ENCODE peak calls at places on chromosome 9, in six cellular contexts. W is AG10803, X is PC-3, Z is PC-9, V is upper lobe of right lung, T is AG04450. F is an unnamed sample.

GRCh38 chr9:31519826-31520225 is 864.6 kb upstream of the ACO1 start:
- DNase-seq in W (no peak), X (no peak), Z (no peak), V (no peak), T (no peak), F (no peak)

GRCh38 chr9:126478216-126478981 is 135.3 kb upstream of the LMX1B start:
- DNase-seq in W (no peak), X (no peak), Z (no peak), V (no peak), T (no peak), F (no peak)

GRCh38 chr9:100315561-100315960 is 37.2 kb downstream of the TEX10 start:
- DNase-seq in W (no peak), X (no peak), Z (no peak), V (no peak), T (no peak), F (no peak)

GRCh38 chr9:109124089-109124488 is 4.3 kb upstream of the TMEM245 start:
- DNase-seq in W (no peak), X (no peak), Z (no peak), V (no peak), T (no peak), F (no peak)

GRCh38 chr9:12774861-12775367 is at the start of gene LURAP1L:
- DNase-seq in W (peak; percentile 80), X (peak; percentile 78), Z (peak; percentile 42), V (no peak), T (peak; percentile 50), F (no peak)

GRCh38 chr9:125659954-125660353 is 47.1 kb downstream of the MAPKAP1 start:
- DNase-seq in W (peak; percentile 76), X (peak; percentile 1), Z (no peak), V (no peak), T (no peak), F (no peak)

GRCh38 chr9:17625644-17626388 is 47.0 kb downstream of the SH3GL2 start:
- DNase-seq in W (no peak), X (peak; percentile 60), Z (no peak), V (no peak), T (no peak), F (no peak)

GRCh38 chr9:17116400-17116837 is 18.4 kb upstream of the CNTLN start:
- DNase-seq in W (peak; percentile 57), X (peak; percentile 60), Z (peak; percentile 42), V (no peak), T (no peak), F (no peak)

GRCh38 chr9:85884236-85884635 is 56.7 kb upstream of the NAA35 start:
- DNase-seq in W (peak; percentile 5), X (no peak), Z (peak; percentile 56), V (no peak), T (no peak), F (no peak)

GRCh38 chr9:107246259-107247254 is 36.5 kb upstream of the RAD23B start:
- DNase-seq in W (no peak), X (no peak), Z (no peak), V (no peak), T (no peak), F (no peak)

GRCh38 chr9:136587145-136587943 is 41.5 kb upstream of the NOTCH1 start:
- DNase-seq in W (peak; percentile 51), X (no peak), Z (no peak), V (peak; percentile 86), T (no peak), F (no peak)

DNA sequence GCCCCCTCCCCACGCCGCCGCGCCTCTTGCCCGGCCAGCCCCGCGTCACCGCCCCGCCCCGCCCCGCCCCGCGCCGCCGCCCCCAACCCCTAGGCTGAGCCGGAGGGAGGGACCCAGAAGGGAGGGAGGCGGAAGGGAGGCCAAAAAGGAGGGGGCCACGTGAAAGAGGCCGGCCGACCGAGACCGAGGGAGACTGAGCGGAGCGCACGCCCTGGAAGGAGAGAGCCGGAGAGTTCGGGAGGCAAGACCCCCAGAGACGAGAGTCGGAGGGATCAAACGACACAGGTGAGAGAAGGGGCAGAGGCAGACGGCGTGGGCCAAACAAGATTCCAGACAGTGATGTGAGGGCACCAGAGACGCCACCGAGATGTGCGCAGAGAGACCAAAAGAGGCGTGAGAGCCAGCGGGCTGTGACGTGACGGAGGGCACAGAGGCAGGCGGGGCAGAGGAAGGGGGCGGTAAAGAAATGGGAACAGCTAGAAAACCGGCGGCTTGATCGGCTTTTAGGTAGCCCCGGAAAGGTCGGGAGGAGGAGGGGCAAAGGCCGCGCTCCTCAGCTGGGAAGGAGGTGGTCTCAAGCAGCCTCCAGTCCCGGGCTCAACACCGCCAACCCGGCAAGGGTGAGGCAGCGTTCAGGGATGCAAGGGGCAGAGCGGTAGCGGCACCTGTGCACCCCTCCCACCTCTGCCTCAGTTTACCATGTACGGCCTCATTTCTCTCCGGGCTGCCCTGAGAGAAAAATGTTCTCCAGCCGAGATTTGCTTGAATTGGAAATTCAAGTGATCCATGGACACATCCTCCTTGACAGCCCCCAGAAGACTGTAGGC is 414 bp upstream of the BARX1 start:
- DNase-seq in W (no peak), X (no peak), Z (no peak), V (no peak), T (no peak), F (no peak)
- H3K4me3 ChIP-seq in W (no peak overlapping the region), X (no peak overlapping the region), Z (no peak overlapping the region), V (peak overlapping the region; percentile 19), T (no peak overlapping the region), F (peak overlapping the region; percentile 23)

GRCh38 chr9:110578575-110578895 is 1.0 kb downstream of the SVEP1 start:
- DNase-seq in W (no peak), X (no peak), Z (no peak), V (no peak), T (no peak), F (no peak)
- H3K4me3 ChIP-seq in W (peak overlapping the region; percentile 82), X (no peak overlapping the region), Z (peak overlapping the region; percentile 65), V (peak overlapping the region; percentile 57), T (peak overlapping the region; percentile 75), F (peak overlapping the region; percentile 56)

GRCh38 chr9:132869266-132869665 is 8.8 kb downstream of the AK8 start:
- DNase-seq in W (no peak), X (no peak), Z (no peak), V (no peak), T (no peak), F (no peak)
- H3K4me3 ChIP-seq in W (no peak overlapping the region), X (no peak overlapping the region), Z (no peak overlapping the region), V (no peak overlapping the region), T (no peak overlapping the region), F (no peak overlapping the region)

GRCh38 chr9:35656841-35657326 is 935 bp downstream of the RMRP start:
- DNase-seq in W (no peak), X (no peak), Z (no peak), V (no peak), T (no peak), F (no peak)
- H3K4me3 ChIP-seq in W (peak overlapping the region; percentile 50), X (peak overlapping the region; percentile 54), Z (peak overlapping the region; percentile 45), V (peak overlapping the region; percentile 95), T (peak overlapping the region; percentile 48), F (peak overlapping the region; percentile 97)

GRCh38 chr9:95771556-95772280 is 103.8 kb upstream of the ERCC6L2 start:
- DNase-seq in W (peak; percentile 24), X (no peak), Z (no peak), V (no peak), T (no peak), F (no peak)

GRCh38 chr9:95775191-95775590 is 100.3 kb upstream of the ERCC6L2 start:
- DNase-seq in W (no peak), X (no peak), Z (no peak), V (no peak), T (no peak), F (no peak)

GRCh38 chr9:95770653-95771131 is 104.8 kb upstream of the ERCC6L2 start:
- DNase-seq in W (no peak), X (no peak), Z (no peak), V (no peak), T (no peak), F (no peak)

GRCh38 chr9:95772320-95773060 is 103.0 kb upstream of the ERCC6L2 start:
- DNase-seq in W (peak; percentile 84), X (peak; percentile 17), Z (no peak), V (no peak), T (no peak), F (no peak)

DNA sequence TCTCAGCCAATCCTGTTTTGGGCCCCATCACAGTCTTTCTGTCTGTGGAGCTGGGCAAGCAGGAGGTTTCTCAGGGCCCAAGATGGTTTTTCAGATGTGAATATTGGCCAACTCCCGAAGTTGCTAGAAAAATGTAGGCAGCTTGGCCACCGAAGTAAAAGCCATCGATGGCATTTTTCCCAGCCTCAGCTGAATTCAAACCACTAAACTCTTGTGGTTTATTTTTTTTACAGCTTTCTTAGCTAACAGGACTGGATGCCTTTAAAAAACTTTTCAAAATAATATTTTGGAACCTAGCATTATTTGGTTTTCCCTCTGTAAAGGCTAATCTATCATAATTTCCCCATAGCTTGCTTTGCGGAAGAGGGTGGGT is 102.4 kb upstream of the ERCC6L2 start:
- DNase-seq in W (peak; percentile 94), X (no peak), Z (no peak), V (no peak), T (no peak), F (no peak)
- H3K4me3 ChIP-seq in W (no peak overlapping the region), X (no peak overlapping the region), Z (no peak overlapping the region), V (no peak overlapping the region), T (no peak overlapping the region), F (peak overlapping the region; percentile 25)

GRCh38 chr9:72089461-72090130 is 29.2 kb upstream of the C9orf57 start:
- DNase-seq in W (no peak), X (no peak), Z (peak; percentile 46), V (no peak), T (no peak), F (no peak)
- H3K4me3 ChIP-seq in W (no peak overlapping the region), X (no peak overlapping the region), Z (no peak overlapping the region), V (no peak overlapping the region), T (no peak overlapping the region), F (no peak overlapping the region)